ENCODE peak calls at places on chromosomes 1 and 21, in nine cellular contexts. One of them, this sample, is unnamed.

GRCh38 chr1:172629170-172629569 is 29.7 kb upstream of the FASLG start:
- DNase-seq in aorta: no peak
- DNase-seq in amniotic stem cell: no peak
- DNase-seq in KG1: no peak
- DNase-seq in glomerular endothelial cell: no peak
- DNase-seq in H54: no peak
- DNase-seq in mucosa of descending colon: no peak
- DNase-seq in stimulated activated CD8-positive, alpha-beta memory T cell treated with anti-CD3 and anti-CD28 coated beads, Interleukin-4, amount 100 ng/mL, for 4 hours: no peak
- DNase-seq in left ventricle myocardium superior: no peak
- DNase-seq in this sample: no peak

GRCh38 chr1:234658143-234658542 is 48.2 kb upstream of the IRF2BP2 start:
- DNase-seq in left ventricle myocardium superior: no peak
- DNase-seq in mucosa of descending colon: no peak
- DNase-seq in amniotic stem cell: peak
- DNase-seq in H54: peak
- DNase-seq in KG1: no peak
- DNase-seq in glomerular endothelial cell: no peak
- DNase-seq in aorta: no peak
- DNase-seq in stimulated activated CD8-positive, alpha-beta memory T cell treated with anti-CD3 and anti-CD28 coated beads, Interleukin-4, amount 100 ng/mL, for 4 hours: no peak
- DNase-seq in this sample: no peak

GRCh38 chr1:110235839-110236682 is 25.9 kb downstream of the KCNC4 start:
- DNase-seq in mucosa of descending colon: no peak
- DNase-seq in amniotic stem cell: peak
- DNase-seq in left ventricle myocardium superior: no peak
- DNase-seq in glomerular endothelial cell: peak
- DNase-seq in aorta: no peak
- DNase-seq in stimulated activated CD8-positive, alpha-beta memory T cell treated with anti-CD3 and anti-CD28 coated beads, Interleukin-4, amount 100 ng/mL, for 4 hours: no peak
- DNase-seq in KG1: no peak
- DNase-seq in H54: peak
- DNase-seq in this sample: no peak

GRCh38 chr21:35344582-35344981 is 295.5 kb upstream of the RUNX1 start:
- DNase-seq in glomerular endothelial cell: no peak
- DNase-seq in mucosa of descending colon: no peak
- DNase-seq in left ventricle myocardium superior: no peak
- DNase-seq in amniotic stem cell: no peak
- DNase-seq in aorta: no peak
- DNase-seq in KG1: no peak
- DNase-seq in H54: no peak
- DNase-seq in stimulated activated CD8-positive, alpha-beta memory T cell treated with anti-CD3 and anti-CD28 coated beads, Interleukin-4, amount 100 ng/mL, for 4 hours: no peak
- DNase-seq in this sample: no peak

GRCh38 chr1:221886311-221887090 is 144.6 kb upstream of the DUSP10 start:
- DNase-seq in left ventricle myocardium superior: no peak
- DNase-seq in mucosa of descending colon: no peak
- DNase-seq in amniotic stem cell: no peak
- DNase-seq in KG1: no peak
- DNase-seq in aorta: no peak
- DNase-seq in glomerular endothelial cell: no peak
- DNase-seq in H54: peak
- DNase-seq in stimulated activated CD8-positive, alpha-beta memory T cell treated with anti-CD3 and anti-CD28 coated beads, Interleukin-4, amount 100 ng/mL, for 4 hours: no peak
- DNase-seq in this sample: no peak

GRCh38 chr21:42524341-42525227 is 10.9 kb downstream of the SLC37A1 start:
- DNase-seq in KG1: no peak
- DNase-seq in glomerular endothelial cell: no peak
- DNase-seq in mucosa of descending colon: peak
- DNase-seq in amniotic stem cell: no peak
- DNase-seq in H54: no peak
- DNase-seq in stimulated activated CD8-positive, alpha-beta memory T cell treated with anti-CD3 and anti-CD28 coated beads, Interleukin-4, amount 100 ng/mL, for 4 hours: no peak
- DNase-seq in left ventricle myocardium superior: peak
- DNase-seq in aorta: peak
- DNase-seq in this sample: no peak

GRCh38 chr21:33075596-33076195 is 5.8 kb downstream of the OLIG1 start:
- DNase-seq in aorta: no peak
- DNase-seq in glomerular endothelial cell: no peak
- DNase-seq in KG1: no peak
- DNase-seq in amniotic stem cell: no peak
- DNase-seq in stimulated activated CD8-positive, alpha-beta memory T cell treated with anti-CD3 and anti-CD28 coated beads, Interleukin-4, amount 100 ng/mL, for 4 hours: no peak
- DNase-seq in H54: no peak
- DNase-seq in mucosa of descending colon: no peak
- DNase-seq in left ventricle myocardium superior: no peak
- DNase-seq in this sample: no peak

GRCh38 chr1:54623216-54624007 is at the start of gene FAM151A:
- DNase-seq in left ventricle myocardium superior: peak
- DNase-seq in glomerular endothelial cell: no peak
- DNase-seq in H54: no peak
- DNase-seq in aorta: peak
- DNase-seq in amniotic stem cell: no peak
- DNase-seq in stimulated activated CD8-positive, alpha-beta memory T cell treated with anti-CD3 and anti-CD28 coated beads, Interleukin-4, amount 100 ng/mL, for 4 hours: no peak
- DNase-seq in mucosa of descending colon: peak
- DNase-seq in KG1: no peak
- DNase-seq in this sample: no peak

GRCh38 chr1:2493691-2494322 is 17.7 kb downstream of the PLCH2 start:
- DNase-seq in aorta: no peak
- DNase-seq in KG1: no peak
- DNase-seq in stimulated activated CD8-positive, alpha-beta memory T cell treated with anti-CD3 and anti-CD28 coated beads, Interleukin-4, amount 100 ng/mL, for 4 hours: no peak
- DNase-seq in glomerular endothelial cell: no peak
- DNase-seq in amniotic stem cell: no peak
- DNase-seq in mucosa of descending colon: no peak
- DNase-seq in left ventricle myocardium superior: no peak
- DNase-seq in H54: no peak
- DNase-seq in this sample: no peak

GRCh38 chr1:6962390-6962955 is 177.2 kb downstream of the CAMTA1 start:
- DNase-seq in mucosa of descending colon: peak
- DNase-seq in aorta: no peak
- DNase-seq in H54: peak
- DNase-seq in left ventricle myocardium superior: peak
- DNase-seq in stimulated activated CD8-positive, alpha-beta memory T cell treated with anti-CD3 and anti-CD28 coated beads, Interleukin-4, amount 100 ng/mL, for 4 hours: no peak
- DNase-seq in KG1: no peak
- DNase-seq in glomerular endothelial cell: no peak
- DNase-seq in amniotic stem cell: no peak
- DNase-seq in this sample: no peak

GRCh38 chr1:112712191-112712590 is 2.9 kb downstream of the PPM1J start:
- DNase-seq in left ventricle myocardium superior: no peak
- DNase-seq in mucosa of descending colon: no peak
- DNase-seq in KG1: no peak
- DNase-seq in stimulated activated CD8-positive, alpha-beta memory T cell treated with anti-CD3 and anti-CD28 coated beads, Interleukin-4, amount 100 ng/mL, for 4 hours: no peak
- DNase-seq in amniotic stem cell: no peak
- DNase-seq in H54: no peak
- DNase-seq in aorta: no peak
- DNase-seq in glomerular endothelial cell: no peak
- DNase-seq in this sample: no peak

GRCh38 chr1:223123238-223123976 is 19.6 kb downstream of the TLR5 start:
- DNase-seq in mucosa of descending colon: peak
- DNase-seq in stimulated activated CD8-positive, alpha-beta memory T cell treated with anti-CD3 and anti-CD28 coated beads, Interleukin-4, amount 100 ng/mL, for 4 hours: peak
- DNase-seq in KG1: peak
- DNase-seq in amniotic stem cell: peak
- DNase-seq in aorta: peak
- DNase-seq in H54: peak
- DNase-seq in left ventricle myocardium superior: peak
- DNase-seq in glomerular endothelial cell: no peak
- DNase-seq in this sample: no peak

GRCh38 chr1:58727363-58727762 is 27.5 kb upstream of the MYSM1 start:
- DNase-seq in glomerular endothelial cell: peak
- DNase-seq in KG1: no peak
- DNase-seq in stimulated activated CD8-positive, alpha-beta memory T cell treated with anti-CD3 and anti-CD28 coated beads, Interleukin-4, amount 100 ng/mL, for 4 hours: no peak
- DNase-seq in amniotic stem cell: peak
- DNase-seq in mucosa of descending colon: no peak
- DNase-seq in left ventricle myocardium superior: no peak
- DNase-seq in aorta: no peak
- DNase-seq in H54: peak
- DNase-seq in this sample: no peak

GRCh38 chr1:207454046-207454964 is at the start of gene CR2:
- DNase-seq in stimulated activated CD8-positive, alpha-beta memory T cell treated with anti-CD3 and anti-CD28 coated beads, Interleukin-4, amount 100 ng/mL, for 4 hours: no peak
- DNase-seq in KG1: no peak
- DNase-seq in left ventricle myocardium superior: peak
- DNase-seq in H54: no peak
- DNase-seq in mucosa of descending colon: peak
- DNase-seq in amniotic stem cell: no peak
- DNase-seq in glomerular endothelial cell: no peak
- DNase-seq in aorta: peak
- DNase-seq in this sample: peak

GRCh38 chr1:195909061-195909460 is 699.2 kb downstream of the KCNT2 start:
- DNase-seq in glomerular endothelial cell: no peak
- DNase-seq in left ventricle myocardium superior: no peak
- DNase-seq in mucosa of descending colon: no peak
- DNase-seq in aorta: no peak
- DNase-seq in KG1: no peak
- DNase-seq in H54: no peak
- DNase-seq in stimulated activated CD8-positive, alpha-beta memory T cell treated with anti-CD3 and anti-CD28 coated beads, Interleukin-4, amount 100 ng/mL, for 4 hours: no peak
- DNase-seq in amniotic stem cell: no peak
- DNase-seq in this sample: no peak

This sample was measured in esophagus squamous epithelium.